ENCODE peak calls at places on chromosomes 5 and 9, in seven cellular contexts. A, O, P, D, Y, V and Z are unnamed samples.
A peak's percentile ranks its signal among the peaks of the same experiment; 100 is the strongest.

GRCh38 chr5:66246621-66247020 is 102.5 kb downstream of the SREK1 start:
- DNase-seq in A (peak; percentile 68), O (peak; percentile 4), P (no peak), D (no peak), Y (peak; percentile 39), V (no peak), Z (no peak)

GRCh38 chr9:27847380-27847779 is 274.1 kb upstream of the C9orf72 start:
- DNase-seq in A (no peak), O (no peak), P (no peak), D (no peak), Y (no peak), V (no peak), Z (no peak)

GRCh38 chr9:78235296-78235770 is 542 bp upstream of the CEP78 start:
- DNase-seq in A (peak; percentile 20), O (peak; percentile 31), P (no peak), D (no peak), Y (peak; percentile 44), V (no peak), Z (no peak)

GRCh38 chr5:14109771-14110170 is 33.4 kb upstream of the TRIO start:
- DNase-seq in A (peak; percentile 10), O (no peak), P (peak; percentile 31), D (no peak), Y (no peak), V (no peak), Z (no peak)

GRCh38 chr5:179258001-179258921 is 87.0 kb downstream of the ADAMTS2 start:
- DNase-seq in A (no peak), O (no peak), P (no peak), D (peak; percentile 14), Y (no peak), V (no peak), Z (no peak)

GRCh38 chr5:180785794-180786221 is 16.8 kb downstream of the MGAT1 start:
- DNase-seq in A (peak; percentile 64), O (peak; percentile 90), P (peak; percentile 94), D (peak; percentile 88), Y (peak; percentile 31), V (peak; percentile 85), Z (peak; percentile 62)

GRCh38 chr5:155906046-155906445 is 420.9 kb upstream of the SGCD start:
- DNase-seq in A (no peak), O (no peak), P (peak; percentile 7), D (no peak), Y (no peak), V (no peak), Z (no peak)

GRCh38 chr9:125630436-125630835 is 76.6 kb downstream of the MAPKAP1 start:
- DNase-seq in A (no peak), O (no peak), P (no peak), D (no peak), Y (no peak), V (no peak), Z (no peak)

GRCh38 chr9:117763314-117763713 is 59.1 kb downstream of the TLR4 start:
- DNase-seq in A (no peak), O (no peak), P (peak; percentile 79), D (no peak), Y (peak; percentile 44), V (no peak), Z (no peak)

GRCh38 chr5:57989378-57989777 is 470.5 kb downstream of the PLK2 start:
- DNase-seq in A (peak; percentile 56), O (no peak), P (no peak), D (no peak), Y (peak; percentile 14), V (no peak), Z (no peak)

GRCh38 chr5:57983426-57983825 is 476.5 kb downstream of the PLK2 start:
- DNase-seq in A (no peak), O (no peak), P (no peak), D (no peak), Y (no peak), V (no peak), Z (no peak)

GRCh38 chr5:57988808-57989207 is 471.1 kb downstream of the PLK2 start:
- DNase-seq in A (no peak), O (no peak), P (no peak), D (no peak), Y (no peak), V (no peak), Z (no peak)

GRCh38 chr5:57987552-57987951 is 472.3 kb downstream of the PLK2 start:
- DNase-seq in A (no peak), O (no peak), P (no peak), D (no peak), Y (no peak), V (no peak), Z (no peak)

DNA sequence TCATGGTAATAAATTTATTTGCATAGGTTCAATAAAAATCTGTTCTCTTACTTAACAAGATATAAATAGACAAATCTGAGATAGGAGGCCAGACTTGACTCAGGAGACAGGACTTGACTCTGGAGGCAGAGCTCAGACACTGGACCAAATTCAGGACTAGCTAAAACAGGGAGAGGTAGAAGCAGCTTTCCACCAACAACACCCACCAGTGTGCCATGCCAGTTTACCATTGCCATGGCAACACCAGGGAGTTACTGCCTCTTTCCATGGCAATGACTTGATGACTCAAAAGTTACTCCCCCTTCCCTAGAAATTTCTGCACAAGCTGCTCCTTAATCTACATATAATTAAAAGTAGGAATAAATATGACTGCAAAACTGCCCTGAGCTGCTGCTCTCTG is 473.1 kb downstream of the PLK2 start:
- DNase-seq in A (peak; percentile 34), O (no peak), P (peak; percentile 65), D (peak; percentile 28), Y (peak; percentile 42), V (no peak), Z (no peak)
- H3K23ac ChIP-seq in A (no peak overlapping the region), O (no peak overlapping the region), P (no peak overlapping the region), D (no peak overlapping the region), Y (no peak overlapping the region), V (no peak overlapping the region), Z (no peak overlapping the region)

GRCh38 chr5:147949711-147950573 is 43.6 kb upstream of the C5orf46 start:
- DNase-seq in A (peak; percentile 39), O (peak; percentile 63), P (peak; percentile 67), D (no peak), Y (peak; percentile 65), V (no peak), Z (peak; percentile 18)
- H3K4me2 ChIP-seq in A (no peak overlapping the region), O (no peak overlapping the region), P (no peak overlapping the region), D (no peak overlapping the region), Y (no peak overlapping the region), V (no peak overlapping the region), Z (no peak overlapping the region)

GRCh38 chr5:168527756-168528295 is 1.3 kb upstream of the FBLL1 start:
- DNase-seq in A (no peak), O (no peak), P (no peak), D (no peak), Y (no peak), V (no peak), Z (no peak)
- H2BK5ac ChIP-seq in A (no peak overlapping the region), O (no peak overlapping the region), P (no peak overlapping the region), D (no peak overlapping the region), Y (no peak overlapping the region), V (no peak overlapping the region), Z (no peak overlapping the region)

DNA sequence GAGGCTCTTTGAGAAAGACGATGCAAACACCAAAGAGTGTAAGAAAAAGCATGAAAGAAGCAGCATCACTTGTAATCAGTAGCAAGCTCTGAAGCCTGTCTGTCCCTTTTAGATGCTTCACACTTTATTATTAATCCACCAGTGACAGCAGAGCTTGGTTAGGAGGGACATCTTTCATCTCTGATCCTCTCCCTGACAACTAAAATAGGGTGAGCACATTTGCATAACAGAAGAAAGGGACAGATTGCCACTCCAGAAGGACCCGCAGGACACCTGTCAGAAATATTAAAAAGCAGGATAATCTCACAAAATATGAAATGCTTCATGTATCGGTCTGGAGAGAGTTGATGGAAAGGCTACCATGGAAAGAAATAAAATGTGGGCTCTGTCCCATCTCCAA is 71.4 kb upstream of the MAP1B start:
- DNase-seq in A (no peak), O (no peak), P (no peak), D (no peak), Y (no peak), V (no peak), Z (no peak)
- H3K23ac ChIP-seq in A (no peak overlapping the region), O (no peak overlapping the region), P (no peak overlapping the region), D (no peak overlapping the region), Y (no peak overlapping the region), V (no peak overlapping the region), Z (no peak overlapping the region)

GRCh38 chr5:127322405-127322804 is 31.8 kb downstream of the MEGF10 start:
- DNase-seq in A (no peak), O (no peak), P (no peak), D (no peak), Y (no peak), V (no peak), Z (no peak)

GRCh38 chr5:127320032-127320945 is 29.7 kb downstream of the MEGF10 start:
- DNase-seq in A (no peak), O (no peak), P (peak; percentile 57), D (no peak), Y (no peak), V (no peak), Z (no peak)

GRCh38 chr5:127324756-127325155 is 34.2 kb downstream of the MEGF10 start:
- DNase-seq in A (no peak), O (no peak), P (peak; percentile 64), D (no peak), Y (no peak), V (no peak), Z (no peak)

GRCh38 chr5:127326438-127326837 is 35.8 kb downstream of the MEGF10 start:
- DNase-seq in A (no peak), O (no peak), P (peak; percentile 30), D (no peak), Y (no peak), V (no peak), Z (no peak)

DNA sequence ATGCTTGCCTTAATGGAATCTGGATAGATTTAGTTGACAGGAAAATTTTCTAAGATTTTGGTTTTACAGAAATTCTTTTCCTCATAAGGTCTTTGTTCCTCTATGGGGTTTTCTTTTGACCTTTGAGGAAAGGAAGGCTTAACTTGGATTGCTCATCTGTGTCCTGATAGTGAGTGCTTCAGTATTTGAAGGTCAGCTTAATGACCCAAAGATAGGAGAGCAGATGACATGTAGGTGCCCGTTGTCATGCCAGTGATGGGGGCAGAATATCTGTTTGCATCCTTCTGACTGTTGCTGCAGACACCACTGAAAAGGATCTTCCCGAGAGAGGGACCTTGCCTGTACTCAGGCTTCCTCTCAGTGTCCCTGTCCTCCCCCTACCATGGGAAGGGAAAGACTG is 30.9 kb downstream of the MEGF10 start:
- DNase-seq in A (no peak), O (no peak), P (no peak), D (no peak), Y (no peak), V (no peak), Z (no peak)
- H3K4me2 ChIP-seq in A (no peak overlapping the region), O (no peak overlapping the region), P (no peak overlapping the region), D (no peak overlapping the region), Y (no peak overlapping the region), V (no peak overlapping the region), Z (no peak overlapping the region)

GRCh38 chr9:70947086-70947485 is 174.3 kb downstream of the TRPM3 start:
- DNase-seq in A (peak; percentile 27), O (no peak), P (no peak), D (no peak), Y (no peak), V (no peak), Z (no peak)
- H2BK5ac ChIP-seq in A (no peak overlapping the region), O (no peak overlapping the region), P (no peak overlapping the region), D (no peak overlapping the region), Y (no peak overlapping the region), V (no peak overlapping the region), Z (no peak overlapping the region)